ENCODE peak calls at places on chromosomes 13 and 19, in four cellular contexts. Y, S, H and B are unnamed samples.
A peak's percentile ranks its signal among the peaks of the same experiment; 100 is the strongest.

GRCh38 chr19:45322311-45322710 is 364 bp downstream of the CKM start:
- DNase-seq in S (no peak), H (no peak), Y (no peak), B (no peak)

GRCh38 chr13:74003374-74003773 is 130.8 kb downstream of the KLF12 start:
- DNase-seq in S (no peak), Y (no peak), H (no peak), B (no peak)

GRCh38 chr19:31515931-31516330 is 166.7 kb upstream of the TSHZ3 start:
- DNase-seq in S (no peak), H (no peak), Y (no peak), B (peak; percentile 29)

GRCh38 chr13:67308004-67308772 is 78.1 kb upstream of the PCDH9 start:
- DNase-seq in Y (no peak), H (no peak), S (no peak), B (no peak)

GRCh38 chr13:104487006-104487405 is 1420.8 kb upstream of the SLC10A2 start:
- DNase-seq in H (no peak), Y (no peak), S (no peak), B (no peak)

GRCh38 chr19:45104658-45105384 is 11.8 kb downstream of the PPP1R37 start:
- DNase-seq in Y (no peak), H (no peak), S (no peak), B (no peak)

GRCh38 chr13:32264407-32264806 is 50.8 kb downstream of the ZAR1L start:
- DNase-seq in H (no peak), Y (peak; percentile 27), S (peak; percentile 85), B (no peak)

GRCh38 chr13:32443111-32443510 is 15.2 kb upstream of the N4BP2L1 start:
- DNase-seq in Y (peak; percentile 35), S (no peak), H (no peak), B (no peak)

GRCh38 chr13:110345266-110345665 is 38.2 kb downstream of the COL4A2 start:
- DNase-seq in H (no peak), Y (no peak), S (no peak), B (no peak)

GRCh38 chr13:67438465-67438864 is 208.3 kb upstream of the PCDH9 start:
- DNase-seq in Y (no peak), H (no peak), S (no peak), B (no peak)

GRCh38 chr13:64855506-64855905 is 2374.6 kb downstream of the PCDH9 start:
- DNase-seq in S (no peak), Y (no peak), H (no peak), B (no peak)

GRCh38 chr13:113220877-113221276 is 11.5 kb downstream of the CUL4A start:
- DNase-seq in H (no peak), Y (no peak), S (no peak), B (no peak)

GRCh38 chr19:12893582-12893981 is 2.6 kb downstream of the GCDH start:
- DNase-seq in Y (no peak), H (no peak), S (no peak), B (no peak)

GRCh38 chr19:12886943-12887747 is at the start of gene KLF1:
- DNase-seq in H (no peak), Y (no peak), S (no peak), B (no peak)

GRCh38 chr19:12891553-12892021 is 627 bp downstream of the GCDH start:
- DNase-seq in H (peak; percentile 57), S (no peak), Y (no peak), B (no peak)

GRCh38 chr19:12885749-12886706 is 973 bp downstream of the KLF1 start:
- DNase-seq in S (no peak), Y (no peak), H (peak; percentile 61), B (no peak)

GRCh38 chr19:12890787-12891552 is at the start of gene GCDH:
- DNase-seq in Y (peak; percentile 98), H (peak; percentile 97), S (peak; percentile 100), B (peak; percentile 99)
- TF ChIP-seq POLR2A in Y (peak; percentile 84), H (peak; percentile 92), S (peak; percentile 66), B (peak; percentile 40)

GRCh38 chr19:48329167-48329891 is 4.0 kb downstream of the EMP3 start:
- DNase-seq in S (no peak), H (no peak), Y (peak; percentile 49), B (no peak)

GRCh38 chr19:48321372-48321621 is 4.1 kb upstream of the EMP3 start:
- DNase-seq in Y (peak; percentile 100), S (peak; percentile 99), H (peak; percentile 99), B (no peak)

GRCh38 chr19:48330012-48330681 is 4.8 kb downstream of the EMP3 start:
- DNase-seq in S (peak; percentile 89), Y (peak; percentile 89), H (peak; percentile 88), B (no peak)

GRCh38 chr19:48321622-48322591 is 3.4 kb upstream of the EMP3 start:
- DNase-seq in H (peak; percentile 99), Y (peak; percentile 100), S (peak; percentile 100), B (peak; percentile 98)

GRCh38 chr19:48325265-48325910 is at the start of gene EMP3:
- DNase-seq in S (peak; percentile 95), H (peak; percentile 69), Y (peak; percentile 86), B (no peak)
- TF ChIP-seq POLR2A in S (peak; percentile 75), H (peak; percentile 38), Y (peak; percentile 77), B (no peak)

GRCh38 chr19:48348039-48348438 is 15.7 kb downstream of the TMEM143 start:
- DNase-seq in H (no peak), S (no peak), Y (no peak), B (no peak)
- TF ChIP-seq POLR2A in H (no peak), S (no peak), Y (no peak), B (no peak)

GRCh38 chr19:16335226-16335625 is 10.6 kb downstream of the KLF2 start:
- DNase-seq in Y (no peak), H (no peak), S (no peak), B (no peak)

GRCh38 chr19:16330368-16330801 is 5.8 kb downstream of the KLF2 start:
- DNase-seq in H (peak; percentile 72), Y (peak; percentile 83), S (peak; percentile 83), B (no peak)

GRCh38 chr19:16330811-16331690 is 6.4 kb downstream of the KLF2 start:
- DNase-seq in Y (no peak), H (no peak), S (peak; percentile 70), B (no peak)

GRCh38 chr19:16334421-16334820 is 9.8 kb downstream of the KLF2 start:
- DNase-seq in H (no peak), Y (no peak), S (no peak), B (no peak)

DNA sequence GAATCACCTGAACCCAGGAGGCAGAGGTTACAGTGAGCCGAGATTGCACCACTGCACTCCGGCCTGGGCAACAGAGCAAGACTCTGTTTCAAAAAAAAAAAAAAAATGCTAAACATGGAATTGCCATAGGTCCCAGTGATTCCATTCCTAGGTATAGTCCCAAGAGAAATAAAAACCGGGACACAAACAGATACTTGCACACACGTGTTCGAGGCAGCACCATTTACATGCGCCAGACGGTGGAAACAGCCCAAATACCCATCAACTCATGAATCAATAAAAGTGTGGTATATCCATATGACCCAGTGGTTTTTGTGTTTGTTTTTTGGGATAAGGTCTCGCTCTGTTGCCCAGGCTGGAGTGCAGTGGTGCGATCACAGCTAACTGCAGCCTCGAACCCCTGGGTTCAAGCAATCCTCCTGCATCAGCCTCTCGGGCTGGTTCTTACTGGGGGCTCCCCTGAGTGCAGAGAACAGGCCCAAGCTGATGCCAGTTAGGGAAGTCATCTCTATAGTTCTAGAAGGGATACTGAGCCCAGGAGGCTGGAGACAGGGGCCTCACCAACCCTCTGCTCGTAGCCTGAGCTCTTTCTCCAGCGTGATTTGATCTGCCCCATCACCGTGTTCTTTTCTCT is 8.5 kb downstream of the KLF2 start:
- DNase-seq in Y (no peak), S (no peak), H (no peak), B (no peak)
- TF ChIP-seq POLR2A in Y (no peak), S (no peak), H (no peak), B (no peak)

GRCh38 chr19:39996811-39997594 is at the start of gene ZNF546:
- DNase-seq in Y (peak; percentile 93), S (peak; percentile 95), H (peak; percentile 92), B (peak; percentile 92)
- TF ChIP-seq POLR2A in Y (peak; percentile 85), S (peak; percentile 86), H (peak; percentile 92), B (peak; percentile 72)

DNA sequence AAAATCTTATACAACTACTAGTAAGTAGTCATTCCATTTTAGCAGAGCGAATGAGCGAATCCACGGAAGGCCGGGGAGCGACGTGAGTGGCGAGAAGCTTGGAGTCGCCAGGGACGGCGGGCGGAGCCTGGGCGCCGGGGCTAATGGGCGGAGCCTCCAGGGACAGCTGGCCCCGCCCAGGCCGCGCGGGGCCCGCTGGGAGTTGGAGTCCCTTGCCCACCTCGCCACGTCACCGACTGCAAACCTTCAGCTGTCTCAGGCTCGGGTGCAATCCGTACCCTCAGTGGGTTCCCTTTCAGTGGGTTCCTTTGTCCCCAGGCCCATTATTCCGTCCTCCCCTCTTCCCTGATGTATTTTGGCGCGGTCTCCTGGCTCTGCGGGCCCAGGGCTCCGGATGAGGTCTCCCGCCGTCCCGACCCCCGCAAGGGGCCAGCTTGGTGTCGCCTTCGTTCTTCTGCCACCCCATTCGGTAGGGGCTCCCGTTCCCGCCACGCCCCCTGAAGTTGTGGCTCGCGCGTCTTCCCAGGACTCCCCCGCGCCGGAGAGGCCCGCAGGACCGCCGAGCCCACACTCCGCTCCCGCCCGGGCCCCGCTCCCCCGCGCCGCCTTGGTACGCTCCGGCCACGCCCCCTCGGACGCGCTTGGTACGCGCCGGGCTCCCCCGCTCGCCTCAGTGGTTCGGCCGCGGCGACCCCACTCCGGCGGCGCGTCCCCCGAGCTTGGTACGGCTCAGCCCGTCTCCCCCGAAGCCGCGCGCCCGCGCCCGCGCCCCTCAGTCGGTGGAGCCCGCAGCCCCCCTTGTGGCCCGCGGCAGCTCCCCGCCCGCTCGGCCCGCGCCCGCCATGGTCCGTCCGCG is at the start of gene PTOV1:
- DNase-seq in S (peak; percentile 97), Y (peak; percentile 94), H (peak; percentile 95), B (no peak)
- TF ChIP-seq POLR2A in S (peak; percentile 76), Y (peak; percentile 82), H (peak; percentile 65), B (peak; percentile 50)